ENCODE peak calls at places on chromosomes 7 and 10, in five cellular contexts. D is Peyer's patch, A is vagina, V is heart left ventricle, Q is HCT116. L is an unnamed sample.

GRCh38 chr7:151707757-151708156 is 169.2 kb downstream of the PRKAG2 start:
- DNase-seq in A (no peak), D (no peak), Q (no peak), V (no peak), L (no peak)

GRCh38 chr10:28922127-28922526 is 244.8 kb downstream of the BAMBI start:
- DNase-seq in D (no peak), Q (no peak), V (no peak), A (no peak), L (no peak)

GRCh38 chr7:114409750-114410149 is 4.9 kb upstream of the FOXP2 start:
- DNase-seq in A (no peak), V (no peak), D (no peak), Q (no peak), L (no peak)

GRCh38 chr10:118827466-118828155 is 72.8 kb upstream of the CACUL1 start:
- DNase-seq in V (no peak), D (no peak), Q (no peak), A (no peak), L (no peak)

GRCh38 chr7:116801092-116801710 is 61.2 kb upstream of the CAPZA2 start:
- DNase-seq in A (no peak), D (no peak), Q (peak), V (no peak), L (no peak)

GRCh38 chr7:27165089-27165654 is at the start of gene HOXA9:
- DNase-seq in V (no peak), A (no peak), D (peak), Q (peak), L (no peak)

GRCh38 chr10:92208736-92209135 is 82.1 kb downstream of the CPEB3 start:
- DNase-seq in A (no peak), D (no peak), V (no peak), Q (no peak), L (no peak)

GRCh38 chr10:101050206-101051069 is 11.4 kb upstream of the KAZALD1 start:
- DNase-seq in D (peak), V (peak), Q (no peak), A (no peak), L (peak)

GRCh38 chr10:11655839-11656238 is 44.4 kb upstream of the USP6NL start:
- DNase-seq in D (no peak), V (no peak), Q (no peak), A (no peak), L (no peak)

GRCh38 chr10:767794-768193 is 78.3 kb upstream of the DIP2C start:
- DNase-seq in D (no peak), Q (no peak), V (no peak), A (no peak), L (no peak)

GRCh38 chr7:29039747-29040569 is 81.8 kb upstream of the TRIL start:
- DNase-seq in Q (no peak), V (no peak), A (no peak), D (no peak), L (no peak)

GRCh38 chr7:133081605-133082389 is at the start of gene CHCHD3:
- DNase-seq in V (peak), D (peak), A (peak), Q (peak), L (peak)

GRCh38 chr7:151276651-151277590 is 28.4 kb upstream of the SMARCD3 start:
- DNase-seq in V (peak), Q (peak), D (peak), A (no peak), L (peak)

GRCh38 chr7:43631559-43631958 is 48.7 kb downstream of the STK17A start:
- DNase-seq in A (no peak), Q (no peak), D (no peak), V (no peak), L (no peak)

GRCh38 chr7:79386688-79387422 is 66.6 kb downstream of the MAGI2 start:
- DNase-seq in A (no peak), D (no peak), Q (no peak), V (no peak), L (no peak)

GRCh38 chr7:24025094-24025493 is 258.9 kb upstream of the NPY start:
- DNase-seq in A (no peak), D (no peak), V (no peak), Q (no peak), L (no peak)

GRCh38 chr10:130372866-130373265 is 236.7 kb downstream of the GLRX3 start:
- DNase-seq in Q (no peak), A (no peak), V (no peak), D (no peak), L (peak)

GRCh38 chr7:82675396-82675795 is 231.8 kb upstream of the CACNA2D1 start:
- DNase-seq in V (no peak), Q (no peak), D (no peak), A (no peak), L (no peak)

GRCh38 chr10:96306516-96306915 is 2.3 kb downstream of the DNTT start:
- DNase-seq in Q (no peak), A (no peak), V (peak), D (peak), L (no peak)

GRCh38 chr7:142811154-142811737 is 40.5 kb downstream of the PRSS2 start:
- DNase-seq in A (no peak), V (no peak), Q (peak), D (no peak), L (no peak)

GRCh38 chr7:12727455-12728191 is 40.2 kb downstream of the ARL4A start:
- DNase-seq in D (no peak), A (no peak), V (no peak), Q (no peak), L (no peak)

GRCh38 chr7:97845622-97846203 is 26.5 kb downstream of the ASNS start:
- DNase-seq in D (no peak), Q (peak), V (no peak), A (no peak), L (no peak)

GRCh38 chr10:101031796-101032636 is 982 bp downstream of the SFXN3 start:
- DNase-seq in V (peak), A (no peak), D (peak), Q (no peak), L (peak)

GRCh38 chr10:47406870-47407648 is 23.0 kb upstream of the ZNF488 start:
- DNase-seq in V (no peak), D (no peak), A (peak), Q (peak), L (peak)

GRCh38 chr10:122019414-122019975 is 30.5 kb downstream of the TACC2 start:
- DNase-seq in Q (no peak), A (no peak), D (no peak), V (no peak), L (peak)

GRCh38 chr7:11082552-11083213 is 109.0 kb downstream of the PHF14 start:
- DNase-seq in A (no peak), Q (no peak), D (no peak), V (no peak), L (no peak)

GRCh38 chr7:124790645-124791044 is 25.1 kb upstream of the GPR37 start:
- DNase-seq in A (no peak), D (no peak), Q (no peak), V (no peak), L (no peak)

GRCh38 chr10:3782099-3782455 is 2.9 kb downstream of the KLF6 start:
- DNase-seq in Q (no peak), D (peak), V (no peak), A (no peak), L (no peak)

GRCh38 chr10:70656489-70656888 is 15.8 kb upstream of the ADAMTS14 start:
- DNase-seq in Q (no peak), D (no peak), A (no peak), V (peak), L (no peak)

GRCh38 chr10:2957785-2958184 is 109.6 kb upstream of the PFKP start:
- DNase-seq in A (no peak), V (no peak), Q (no peak), D (no peak), L (no peak)

GRCh38 chr10:114350751-114351150 is 53.6 kb downstream of the AFAP1L2 start:
- DNase-seq in Q (no peak), V (no peak), A (no peak), D (no peak), L (no peak)

GRCh38 chr10:76779163-76779820 is 858.3 kb downstream of the KCNMA1 start:
- DNase-seq in A (no peak), Q (no peak), V (no peak), D (no peak), L (no peak)

GRCh38 chr7:95811846-95812445 is 39.6 kb downstream of the DYNC1I1 start:
- DNase-seq in D (no peak), Q (no peak), V (no peak), A (no peak), L (no peak)

GRCh38 chr10:46223064-46223480 is 63.7 kb upstream of the ANTXRL start:
- DNase-seq in V (no peak), D (no peak), A (peak), Q (no peak), L (peak)

GRCh38 chr7:128394904-128395496 is 14.8 kb downstream of the IMPDH1 start:
- DNase-seq in Q (no peak), D (no peak), A (no peak), V (no peak), L (no peak)

GRCh38 chr10:63227207-63227895 is 94.2 kb downstream of the NRBF2 start:
- DNase-seq in V (no peak), D (no peak), Q (peak), A (no peak), L (no peak)

GRCh38 chr10:29524294-29524693 is 110.5 kb downstream of the SVIL start:
- DNase-seq in D (no peak), A (no peak), V (no peak), Q (no peak), L (no peak)

GRCh38 chr10:99770408-99771045 is 11.9 kb upstream of the ABCC2 start:
- DNase-seq in D (no peak), A (no peak), V (no peak), Q (no peak), L (no peak)

GRCh38 chr10:99779335-99779734 is 3.1 kb upstream of the ABCC2 start:
- DNase-seq in D (no peak), V (no peak), Q (no peak), A (no peak), L (no peak)

GRCh38 chr10:99777918-99778716 is 4.3 kb upstream of the ABCC2 start:
- DNase-seq in V (no peak), Q (no peak), D (no peak), A (no peak), L (no peak)

DNA sequence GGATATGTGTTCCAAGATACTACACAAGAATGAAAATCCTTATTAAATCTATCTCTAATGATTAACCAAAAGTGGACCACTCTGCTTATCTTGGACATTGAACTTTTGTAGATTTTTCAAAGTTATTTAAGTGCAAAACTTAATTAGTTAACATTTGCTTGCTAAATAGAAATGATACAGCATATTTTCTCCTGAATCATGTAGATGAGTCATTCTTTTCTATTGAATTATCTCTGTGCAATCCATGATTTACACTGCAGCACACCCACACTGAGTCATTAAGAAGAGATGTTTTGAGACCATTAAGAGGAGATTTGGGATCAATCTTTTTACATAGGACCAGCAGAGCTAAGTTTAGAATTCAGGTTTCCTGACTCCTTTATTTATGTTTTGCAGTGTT is 6.6 kb upstream of the ABCC2 start:
- DNase-seq in D (no peak), Q (peak), V (no peak), A (no peak), L (no peak)
- TF ChIP-seq POLR2A in D (no peak), Q (no peak), V (no peak), A (no peak), L (no peak)

GRCh38 chr7:138514044-138514443 is 54.0 kb downstream of the TRIM24 start:
- DNase-seq in V (no peak), D (no peak), Q (no peak), A (no peak), L (no peak)

GRCh38 chr7:138512092-138512858 is 52.2 kb downstream of the TRIM24 start:
- DNase-seq in D (no peak), A (no peak), Q (no peak), V (no peak), L (no peak)

GRCh38 chr7:138513344-138513871 is 53.3 kb downstream of the TRIM24 start:
- DNase-seq in A (no peak), Q (no peak), D (no peak), V (no peak), L (no peak)

GRCh38 chr7:138515001-138515528 is 55.0 kb downstream of the TRIM24 start:
- DNase-seq in Q (no peak), V (no peak), A (no peak), D (no peak), L (no peak)

DNA sequence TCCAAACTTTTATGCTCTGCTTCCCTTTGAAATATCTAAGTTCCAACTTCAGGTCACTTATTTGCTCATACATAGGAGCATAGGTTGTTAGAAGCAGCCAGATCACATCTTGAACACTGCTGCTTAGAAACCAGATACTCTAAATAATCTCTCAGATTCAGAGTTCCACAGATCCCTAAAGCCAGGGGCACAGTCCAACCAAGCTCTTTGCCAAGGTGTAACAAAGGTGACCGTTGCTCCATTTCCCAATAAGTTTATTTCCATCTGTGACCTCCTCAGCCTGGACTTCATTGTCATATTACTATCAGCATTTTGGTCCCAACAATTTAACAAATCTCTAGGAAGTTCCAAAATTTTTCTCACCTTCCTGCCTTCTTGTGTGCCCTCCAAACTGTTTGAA is 52.8 kb downstream of the TRIM24 start:
- DNase-seq in D (no peak), Q (no peak), A (no peak), V (no peak), L (no peak)
- H3K27ac ChIP-seq in D (no peak), Q (no peak), A (no peak), V (no peak), L (no peak)

DNA sequence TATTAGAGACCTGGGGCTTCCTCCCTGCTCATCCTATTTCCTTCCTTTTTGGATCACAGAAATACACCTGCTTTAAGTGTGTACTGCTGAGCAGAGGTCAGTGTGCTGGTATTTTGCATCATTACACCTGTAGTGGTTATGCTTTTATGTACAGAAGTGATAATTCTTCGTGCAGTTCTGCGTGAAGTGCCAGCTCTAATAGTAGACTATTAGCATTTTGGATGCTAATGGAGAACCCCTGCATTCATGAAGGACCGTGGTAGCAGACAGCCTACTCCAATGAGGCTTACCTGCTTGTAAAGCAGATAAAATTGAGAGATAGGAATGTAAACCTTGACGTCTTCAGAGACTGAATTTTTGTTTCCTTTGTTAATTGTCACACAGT is 114.3 kb downstream of the CDK14 start:
- DNase-seq in D (no peak), A (no peak), V (no peak), Q (no peak), L (no peak)
- TF ChIP-seq POLR2A in D (no peak), A (no peak), V (no peak), Q (no peak), L (no peak)

GRCh38 chr10:6114758-6115410 is 26.1 kb downstream of the RBM17 start:
- DNase-seq in Q (no peak), A (no peak), V (peak), D (no peak), L (no peak)
- H3K27ac ChIP-seq in Q (no peak), A (peak), V (peak), D (peak), L (no peak)

L was measured in stomach.